ENCODE peak calls at places on chromosomes 12 and 14, in four cellular contexts. R, F, W and Z are unnamed samples.

GRCh38 chr12:3087758-3088157 is 10.6 kb downstream of the TSPAN9 start:
- ATAC-seq in R (no peak), F (no peak), W (no peak), Z (no peak)

GRCh38 chr12:108307006-108307405 is 32.1 kb downstream of the CMKLR1 start:
- ATAC-seq in R (no peak), F (no peak), W (no peak), Z (no peak)

GRCh38 chr12:95173392-95174251 is 43.6 kb downstream of the FGD6 start:
- ATAC-seq in R (no peak), F (peak), W (no peak), Z (no peak)

GRCh38 chr12:10661338-10661737 is 12.5 kb downstream of the STYK1 start:
- ATAC-seq in R (no peak), F (peak), W (no peak), Z (no peak)

GRCh38 chr12:105659355-105660075 is 329.0 kb downstream of the C12orf75 start:
- ATAC-seq in R (no peak), F (no peak), W (no peak), Z (no peak)

GRCh38 chr12:57241556-57242310 is 9.3 kb downstream of the STAC3 start:
- ATAC-seq in R (no peak), F (no peak), W (no peak), Z (no peak)

GRCh38 chr12:116236148-116236731 is 41.3 kb downstream of the MED13L start:
- ATAC-seq in R (peak), F (peak), W (peak), Z (no peak)

GRCh38 chr12:96419576-96420254 is 19.5 kb upstream of the CDK17 start:
- ATAC-seq in R (no peak), F (no peak), W (no peak), Z (peak)

GRCh38 chr14:36271939-36272907 is 48.2 kb downstream of the MBIP start:
- ATAC-seq in R (peak), F (no peak), W (peak), Z (peak)

GRCh38 chr14:32698831-32699230 is 239.8 kb upstream of the NPAS3 start:
- ATAC-seq in R (no peak), F (no peak), W (no peak), Z (no peak)

GRCh38 chr12:102429755-102430154 is 50.6 kb downstream of the IGF1 start:
- ATAC-seq in R (no peak), F (no peak), W (no peak), Z (no peak)

GRCh38 chr12:14836336-14837210 is 6.8 kb downstream of the ART4 start:
- ATAC-seq in R (no peak), F (peak), W (no peak), Z (no peak)

GRCh38 chr12:66393890-66394289 is 91.6 kb downstream of the HELB start:
- ATAC-seq in R (peak), F (no peak), W (no peak), Z (no peak)

GRCh38 chr14:22407033-22407432 is 182.0 kb downstream of the DAD1 start:
- ATAC-seq in R (no peak), F (no peak), W (no peak), Z (no peak)

GRCh38 chr12:42299392-42300308 is 26.2 kb downstream of the ZCRB1 start:
- ATAC-seq in R (no peak), F (peak), W (no peak), Z (peak)

GRCh38 chr12:114935658-114936057 is 251.7 kb upstream of the TBX3 start:
- ATAC-seq in R (no peak), F (no peak), W (no peak), Z (no peak)

GRCh38 chr12:120669055-120669828 is 17.7 kb upstream of the MLEC start:
- ATAC-seq in R (no peak), F (peak), W (peak), Z (peak)

GRCh38 chr14:39265741-39266588 is 32.2 kb downstream of the MIA2 start:
- ATAC-seq in R (no peak), F (peak), W (no peak), Z (no peak)

GRCh38 chr12:81120961-81121360 is 43.1 kb downstream of the ACSS3 start:
- ATAC-seq in R (no peak), F (no peak), W (no peak), Z (no peak)

GRCh38 chr12:47896633-47897032 is 8.2 kb downstream of the VDR start:
- ATAC-seq in R (no peak), F (no peak), W (peak), Z (no peak)

GRCh38 chr12:71509705-71510104 is 70.1 kb downstream of the LGR5 start:
- ATAC-seq in R (no peak), F (no peak), W (no peak), Z (no peak)

GRCh38 chr14:105228562-105228961 is 19.8 kb upstream of the BTBD6 start:
- ATAC-seq in R (no peak), F (no peak), W (no peak), Z (no peak)

GRCh38 chr12:95881331-95881955 is 22.7 kb downstream of the SNRPF start:
- ATAC-seq in R (no peak), F (no peak), W (no peak), Z (no peak)

GRCh38 chr14:24777678-24778077 is 143.7 kb upstream of the GZMB start:
- ATAC-seq in R (no peak), F (no peak), W (no peak), Z (no peak)